ENCODE peak calls at places on chromosomes 4 and X, in seven cellular contexts. One of them, this sample, is unnamed.

GRCh38 chr4:60868232-60868960 is 331.7 kb upstream of the ADGRL3 start:
- ATAC-seq in HCT116: no peak
- ATAC-seq in upper lobe of left lung: no peak
- ATAC-seq in IMR-90: no peak
- ATAC-seq in right lobe of liver: no peak
- ATAC-seq in HepG2: no peak
- ATAC-seq in A549: no peak
- ATAC-seq in this sample: no peak

GRCh38 chrX:85139422-85139821 is 104.2 kb downstream of the SATL1 start:
- ATAC-seq in HCT116: no peak
- ATAC-seq in upper lobe of left lung: no peak
- ATAC-seq in IMR-90: no peak
- ATAC-seq in right lobe of liver: no peak
- ATAC-seq in HepG2: no peak
- ATAC-seq in A549: no peak
- ATAC-seq in this sample: no peak

GRCh38 chrX:136437774-136438173 is 50.0 kb upstream of the BRS3 start:
- ATAC-seq in HCT116: no peak
- ATAC-seq in upper lobe of left lung: no peak
- ATAC-seq in IMR-90: no peak
- ATAC-seq in right lobe of liver: no peak
- ATAC-seq in HepG2: no peak
- ATAC-seq in A549: no peak
- ATAC-seq in this sample: no peak

GRCh38 chr4:95798003-95798402 is 41.9 kb upstream of the PDHA2 start:
- ATAC-seq in HCT116: no peak
- ATAC-seq in upper lobe of left lung: no peak
- ATAC-seq in IMR-90: no peak
- ATAC-seq in right lobe of liver: no peak
- ATAC-seq in HepG2: no peak
- ATAC-seq in A549: no peak
- ATAC-seq in this sample: no peak

GRCh38 chr4:177348348-177348747 is 38.7 kb downstream of the NEIL3 start:
- ATAC-seq in HCT116: no peak
- ATAC-seq in upper lobe of left lung: no peak
- ATAC-seq in IMR-90: no peak
- ATAC-seq in right lobe of liver: no peak
- ATAC-seq in HepG2: no peak
- ATAC-seq in A549: no peak
- ATAC-seq in this sample: no peak

GRCh38 chr4:77954690-77955089 is 92.1 kb downstream of the MRPL1 start:
- ATAC-seq in HCT116: no peak
- ATAC-seq in upper lobe of left lung: no peak
- ATAC-seq in IMR-90: no peak
- ATAC-seq in right lobe of liver: no peak
- ATAC-seq in HepG2: no peak
- ATAC-seq in A549: no peak
- ATAC-seq in this sample: no peak

GRCh38 chr4:15392053-15392805 is 35.6 kb upstream of the C1QTNF7 start:
- ATAC-seq in HCT116: no peak
- ATAC-seq in upper lobe of left lung: no peak
- ATAC-seq in IMR-90: no peak
- ATAC-seq in right lobe of liver: no peak
- ATAC-seq in HepG2: no peak
- ATAC-seq in A549: no peak
- ATAC-seq in this sample: no peak

GRCh38 chrX:15468036-15468435 is 25.1 kb downstream of the PIR start:
- ATAC-seq in HCT116: peak
- ATAC-seq in upper lobe of left lung: peak
- ATAC-seq in IMR-90: peak
- ATAC-seq in right lobe of liver: peak
- ATAC-seq in HepG2: no peak
- ATAC-seq in A549: no peak
- ATAC-seq in this sample: peak

GRCh38 chr4:119666653-119667091 is 38.1 kb upstream of the PDE5A start:
- ATAC-seq in HCT116: no peak
- ATAC-seq in upper lobe of left lung: no peak
- ATAC-seq in IMR-90: peak
- ATAC-seq in right lobe of liver: no peak
- ATAC-seq in HepG2: no peak
- ATAC-seq in A549: no peak
- ATAC-seq in this sample: no peak

GRCh38 chr4:6857009-6857882 is 52.4 kb upstream of the TBC1D14 start:
- ATAC-seq in HCT116: no peak
- ATAC-seq in upper lobe of left lung: no peak
- ATAC-seq in IMR-90: no peak
- ATAC-seq in right lobe of liver: no peak
- ATAC-seq in HepG2: peak
- ATAC-seq in A549: no peak
- ATAC-seq in this sample: peak

GRCh38 chr4:5828005-5828391 is 64.9 kb downstream of the CRMP1 start:
- ATAC-seq in HCT116: no peak
- ATAC-seq in upper lobe of left lung: no peak
- ATAC-seq in IMR-90: no peak
- ATAC-seq in right lobe of liver: no peak
- ATAC-seq in HepG2: no peak
- ATAC-seq in A549: no peak
- ATAC-seq in this sample: peak

GRCh38 chrX:133812382-133812781 is 173.0 kb downstream of the GPC3 start:
- ATAC-seq in HCT116: no peak
- ATAC-seq in upper lobe of left lung: no peak
- ATAC-seq in IMR-90: no peak
- ATAC-seq in right lobe of liver: peak
- ATAC-seq in HepG2: peak
- ATAC-seq in A549: no peak
- ATAC-seq in this sample: no peak

GRCh38 chr4:105179539-105180401 is 33.1 kb downstream of the TET2 start:
- ATAC-seq in HCT116: no peak
- ATAC-seq in upper lobe of left lung: no peak
- ATAC-seq in IMR-90: peak
- ATAC-seq in right lobe of liver: peak
- ATAC-seq in HepG2: peak
- ATAC-seq in A549: no peak
- ATAC-seq in this sample: no peak

GRCh38 chr4:53490965-53491622 is 100.2 kb downstream of the LNX1 start:
- ATAC-seq in HCT116: peak
- ATAC-seq in upper lobe of left lung: no peak
- ATAC-seq in IMR-90: peak
- ATAC-seq in right lobe of liver: peak
- ATAC-seq in HepG2: peak
- ATAC-seq in A549: peak
- ATAC-seq in this sample: peak

GRCh38 chr4:67465032-67465762 is 80.1 kb downstream of the CENPC start:
- ATAC-seq in HCT116: peak
- ATAC-seq in upper lobe of left lung: peak
- ATAC-seq in IMR-90: peak
- ATAC-seq in right lobe of liver: no peak
- ATAC-seq in HepG2: peak
- ATAC-seq in A549: no peak
- ATAC-seq in this sample: no peak

DNA sequence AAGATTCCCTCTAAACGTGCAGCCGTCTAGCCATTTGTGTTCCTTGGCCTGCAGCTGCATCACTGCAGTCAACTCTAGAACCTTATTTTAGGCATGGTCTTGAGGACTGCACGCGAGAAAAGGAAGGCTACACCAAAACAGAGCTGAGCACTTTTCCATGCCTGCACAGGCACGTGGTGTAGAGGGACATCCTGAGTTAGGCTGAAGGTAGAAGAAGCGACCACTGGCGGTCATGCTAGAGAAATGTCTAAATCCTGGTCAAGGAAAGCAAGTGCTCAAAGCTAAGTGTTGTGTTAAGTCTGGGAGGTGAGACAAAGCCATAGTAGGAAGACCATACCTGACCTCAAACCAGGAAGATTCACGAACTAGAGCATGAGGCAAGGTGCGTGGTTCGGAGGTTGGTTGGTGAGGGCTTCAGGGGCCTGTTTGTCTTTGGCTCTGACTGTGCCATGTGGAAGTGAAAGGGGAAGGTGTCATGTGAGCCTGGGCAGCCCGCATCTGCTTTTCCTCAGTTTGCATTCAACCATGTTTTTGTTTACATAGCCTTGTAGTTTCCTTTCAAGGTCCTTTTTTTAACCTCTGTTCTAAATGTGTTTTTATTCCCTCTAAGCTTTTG is 203.8 kb downstream of the AASDH start:
- ATAC-seq in HCT116: no peak
- ATAC-seq in upper lobe of left lung: no peak
- ATAC-seq in IMR-90: no peak
- ATAC-seq in right lobe of liver: no peak
- ATAC-seq in HepG2: peak
- ATAC-seq in A549: no peak
- ATAC-seq in this sample: no peak
- TF ChIP-seq POLR2A in HCT116: no peak
- TF ChIP-seq POLR2A in upper lobe of left lung: no peak
- TF ChIP-seq POLR2A in IMR-90: no peak
- TF ChIP-seq POLR2A in right lobe of liver: no peak
- TF ChIP-seq POLR2A in HepG2: no peak
- TF ChIP-seq POLR2A in A549: no peak
- TF ChIP-seq POLR2A in this sample: no peak

DNA sequence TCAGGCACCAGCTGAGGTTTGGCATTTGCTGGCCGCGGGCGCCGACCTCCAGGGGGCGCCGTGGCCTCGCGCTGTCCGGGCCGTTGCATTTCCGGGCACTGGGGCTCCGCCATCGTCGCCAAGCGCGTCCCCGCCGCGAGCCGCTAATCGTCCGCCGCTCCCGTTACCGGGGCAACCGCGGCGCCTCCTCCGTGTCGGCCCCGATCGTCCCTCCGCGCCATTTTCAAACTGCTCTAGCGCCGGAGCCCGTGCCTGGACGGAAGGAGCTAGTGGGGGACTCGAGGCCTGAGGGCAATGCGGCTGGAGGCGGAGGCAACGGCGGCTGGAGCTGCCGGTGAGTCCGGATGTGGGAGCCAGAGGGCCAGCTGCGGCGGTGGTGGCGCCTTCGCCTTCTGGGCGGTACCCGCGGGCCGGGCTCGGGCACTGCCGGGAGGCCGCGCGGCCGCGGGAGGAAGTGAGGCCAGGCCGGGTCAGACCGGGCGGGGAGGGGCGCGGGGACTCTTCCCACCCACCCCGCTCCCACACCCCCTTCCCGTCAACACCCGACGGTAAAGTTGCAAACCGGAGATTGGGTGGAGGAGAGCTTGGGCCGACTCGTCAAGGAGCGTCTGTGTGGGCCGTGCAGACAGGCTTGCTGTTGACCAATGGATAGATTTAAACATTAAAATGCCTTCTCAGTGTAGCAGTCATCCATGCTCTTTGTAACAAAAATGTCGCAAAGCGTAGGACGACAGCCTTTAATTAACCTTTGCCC is at the start of gene CEP135:
- ATAC-seq in HCT116: peak
- ATAC-seq in upper lobe of left lung: peak
- ATAC-seq in IMR-90: peak
- ATAC-seq in right lobe of liver: peak
- ATAC-seq in HepG2: peak
- ATAC-seq in A549: peak
- ATAC-seq in this sample: peak
- TF ChIP-seq POLR2A in HCT116: peak
- TF ChIP-seq POLR2A in upper lobe of left lung: peak
- TF ChIP-seq POLR2A in IMR-90: peak
- TF ChIP-seq POLR2A in right lobe of liver: peak
- TF ChIP-seq POLR2A in HepG2: peak
- TF ChIP-seq POLR2A in A549: peak
- TF ChIP-seq POLR2A in this sample: peak

DNA sequence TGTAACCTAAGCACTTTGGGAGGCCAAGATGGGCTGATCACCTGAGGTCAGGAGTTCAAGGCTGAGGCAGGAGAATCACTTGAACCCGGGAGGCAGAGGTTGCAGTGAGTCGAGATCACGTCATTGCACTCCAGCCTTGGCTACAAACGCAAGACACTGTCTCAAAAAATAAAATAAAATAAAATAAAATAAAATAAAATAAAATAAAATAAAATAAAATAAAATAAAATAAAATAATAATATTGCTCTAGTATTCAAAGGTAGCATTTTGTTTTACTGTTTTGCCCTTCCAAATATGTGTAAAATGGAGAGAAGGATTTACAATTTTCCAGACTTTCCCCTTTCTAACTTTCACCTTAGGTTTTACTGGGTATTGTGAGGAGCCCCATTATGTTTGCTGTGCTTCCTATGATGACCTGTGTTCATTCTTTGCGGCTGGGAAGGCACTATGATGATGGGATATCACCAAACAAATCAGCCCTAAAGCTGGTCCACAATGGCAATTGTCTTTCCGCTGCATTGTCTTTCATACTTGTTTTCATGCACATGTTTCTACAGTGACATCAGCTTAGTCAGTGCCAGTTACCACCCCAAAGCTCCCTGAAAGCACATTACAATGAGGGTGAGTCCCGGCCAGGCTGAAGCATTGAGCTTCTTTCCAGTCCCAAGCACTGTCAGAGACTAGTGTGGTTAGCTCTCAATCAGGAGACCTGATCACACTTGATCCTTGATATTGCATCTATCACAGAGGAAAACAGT is 50.8 kb downstream of the DTHD1 start:
- ATAC-seq in HCT116: no peak
- ATAC-seq in upper lobe of left lung: no peak
- ATAC-seq in IMR-90: no peak
- ATAC-seq in right lobe of liver: no peak
- ATAC-seq in HepG2: no peak
- ATAC-seq in A549: no peak
- ATAC-seq in this sample: no peak
- TF ChIP-seq POLR2A in HCT116: no peak
- TF ChIP-seq POLR2A in upper lobe of left lung: no peak
- TF ChIP-seq POLR2A in IMR-90: no peak
- TF ChIP-seq POLR2A in right lobe of liver: no peak
- TF ChIP-seq POLR2A in HepG2: no peak
- TF ChIP-seq POLR2A in A549: no peak
- TF ChIP-seq POLR2A in this sample: no peak

DNA sequence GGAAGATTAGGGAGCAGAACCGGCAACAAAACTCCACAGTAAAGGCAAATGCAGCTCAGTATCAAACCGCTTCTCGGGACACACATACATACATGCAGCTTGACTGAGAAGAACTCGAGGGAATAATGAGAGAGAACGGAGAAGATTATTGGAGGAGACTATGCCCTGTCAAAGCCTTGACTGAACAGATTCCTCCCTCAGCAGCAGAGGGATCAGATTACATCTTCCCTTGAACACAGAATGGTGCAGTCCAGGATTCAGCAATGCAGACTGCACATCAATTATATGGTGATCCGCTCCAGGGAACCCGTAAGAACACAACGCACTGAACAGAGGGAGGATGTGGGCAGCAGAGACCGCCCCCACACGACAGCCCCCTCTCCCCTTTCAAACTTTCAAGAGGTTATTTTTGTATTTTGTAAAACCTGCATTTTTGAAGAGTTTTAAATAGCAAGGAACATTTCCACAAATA is 183.2 kb downstream of the FBXW7 start:
- ATAC-seq in HCT116: peak
- ATAC-seq in upper lobe of left lung: peak
- ATAC-seq in IMR-90: peak
- ATAC-seq in right lobe of liver: peak
- ATAC-seq in HepG2: peak
- ATAC-seq in A549: peak
- ATAC-seq in this sample: peak
- TF ChIP-seq POLR2A in HCT116: no peak
- TF ChIP-seq POLR2A in upper lobe of left lung: peak
- TF ChIP-seq POLR2A in IMR-90: peak
- TF ChIP-seq POLR2A in right lobe of liver: peak
- TF ChIP-seq POLR2A in HepG2: no peak
- TF ChIP-seq POLR2A in A549: no peak
- TF ChIP-seq POLR2A in this sample: peak

This sample was measured in gastroesophageal sphincter.